ENCODE peak calls at places on chromosomes 3 and 15, in six cellular contexts. Z is neural progenitor cell, O is MM.1S, T is OCI-LY7, C is GM23248, H is mammary epithelial cell. M is an unnamed sample. For H4K20me1 and H3K9me3, the result is how much of the 10 kb centered on the place peaks cover.

GRCh38 chr3:6989608-6990291 is 128.8 kb downstream of the GRM7 start:
- DNase-seq in H (no peak), Z (peak), C (no peak), T (no peak), O (no peak), M (no peak)

GRCh38 chr3:5798809-5799208 is 611.3 kb downstream of the EDEM1 start:
- DNase-seq in T (no peak), O (no peak), C (no peak), H (no peak), Z (no peak), M (no peak)

GRCh38 chr3:134029734-134030381 is at the start of gene SLCO2A1:
- DNase-seq in O (no peak), H (peak), Z (peak), T (no peak), C (peak), M (peak)

GRCh38 chr15:89016549-89017041 is 71.7 kb upstream of the ABHD2 start:
- DNase-seq in Z (no peak), C (peak), O (no peak), T (no peak), H (peak), M (peak)

GRCh38 chr3:52742418-52743041 is 28.2 kb downstream of the NEK4 start:
- DNase-seq in H (peak), Z (peak), O (peak), C (peak), T (peak), M (peak)

GRCh38 chr3:128307029-128307633 is 153.8 kb downstream of the EEFSEC start:
- DNase-seq in C (no peak), T (no peak), Z (peak), H (no peak), O (no peak), M (no peak)

GRCh38 chr3:5155241-5155640 is 32.3 kb upstream of the EDEM1 start:
- DNase-seq in Z (no peak), T (no peak), O (no peak), C (peak), H (no peak), M (no peak)

GRCh38 chr15:92907880-92908279 is 7.8 kb downstream of the CHD2 start:
- DNase-seq in T (no peak), C (peak), Z (no peak), O (no peak), H (peak), M (peak)

GRCh38 chr15:33834892-33835730 is 133.2 kb upstream of the CHRM5 start:
- DNase-seq in O (no peak), Z (no peak), T (no peak), H (no peak), C (peak), M (no peak)

GRCh38 chr3:71578045-71578730 is 5.3 kb downstream of the FOXP1 start:
- DNase-seq in T (no peak), H (peak), Z (no peak), O (no peak), C (peak), M (peak)

GRCh38 chr15:76206325-76206976 is 104.8 kb downstream of the ETFA start:
- DNase-seq in H (no peak), T (no peak), O (no peak), C (no peak), Z (no peak), M (peak)

GRCh38 chr15:94002026-94002425 is 229.3 kb upstream of the MCTP2 start:
- DNase-seq in C (no peak), Z (peak), H (no peak), O (no peak), T (no peak), M (no peak)

GRCh38 chr15:90287096-90287495 is 21.6 kb downstream of the NGRN start:
- DNase-seq in T (no peak), O (no peak), Z (no peak), C (no peak), H (no peak), M (no peak)

GRCh38 chr3:9452417-9452816 is 55.0 kb downstream of the SETD5 start:
- DNase-seq in O (peak), T (no peak), H (no peak), C (peak), Z (no peak), M (no peak)

GRCh38 chr3:9448643-9449042 is 51.2 kb downstream of the SETD5 start:
- DNase-seq in O (no peak), T (no peak), Z (no peak), H (no peak), C (peak), M (no peak)

DNA sequence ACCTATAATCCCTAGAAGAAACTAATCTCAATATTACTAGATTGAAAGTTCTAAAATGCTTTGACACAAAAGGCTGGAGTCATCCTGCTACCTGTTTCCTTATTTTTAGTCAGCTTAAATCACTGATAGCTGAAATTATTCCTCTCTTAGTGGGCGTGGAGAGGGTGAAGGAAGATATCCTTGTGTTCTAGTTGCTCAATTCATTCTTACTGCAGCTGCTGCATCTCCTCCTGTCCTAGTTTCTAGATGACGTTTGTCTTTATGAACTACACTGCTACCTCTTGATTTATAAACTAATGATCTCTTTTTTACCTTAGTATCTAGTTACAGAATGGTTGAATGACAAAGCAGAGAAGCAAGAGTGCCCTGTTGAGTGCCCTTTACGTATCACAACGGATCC is 50.7 kb downstream of the SETD5 start:
- DNase-seq in Z (no peak), T (no peak), H (no peak), C (no peak), O (no peak), M (no peak)
- H4K20me1 ChIP-seq in Z (under half), T (under half), H (under half), C (under half), O (under half), M (under half)

DNA sequence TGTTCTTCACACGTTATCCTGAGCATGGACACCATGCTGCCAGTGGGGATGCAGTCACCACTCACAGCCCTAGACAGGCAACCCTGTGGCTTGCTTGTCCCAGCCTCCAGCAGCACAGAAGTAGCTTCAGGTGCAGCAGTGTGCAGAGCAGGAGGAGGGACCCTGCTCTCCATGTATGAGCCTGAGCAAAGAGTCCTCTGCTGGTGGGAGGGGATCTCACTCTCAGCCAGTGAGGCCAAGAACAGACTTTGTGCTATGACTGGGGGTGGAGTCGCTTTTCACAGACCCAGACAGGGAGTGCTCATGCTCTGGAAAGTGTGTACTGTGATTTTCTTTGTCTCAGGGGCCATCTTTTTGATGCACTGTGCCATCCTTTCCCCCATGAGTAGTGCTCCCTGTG is 66.1 kb upstream of the NDN start:
- DNase-seq in Z (no peak), H (no peak), C (no peak), T (no peak), O (no peak), M (no peak)
- H3K9me3 ChIP-seq in Z (under half), H (under half), C (under half), T (under half), O (under half), M (under half)

DNA sequence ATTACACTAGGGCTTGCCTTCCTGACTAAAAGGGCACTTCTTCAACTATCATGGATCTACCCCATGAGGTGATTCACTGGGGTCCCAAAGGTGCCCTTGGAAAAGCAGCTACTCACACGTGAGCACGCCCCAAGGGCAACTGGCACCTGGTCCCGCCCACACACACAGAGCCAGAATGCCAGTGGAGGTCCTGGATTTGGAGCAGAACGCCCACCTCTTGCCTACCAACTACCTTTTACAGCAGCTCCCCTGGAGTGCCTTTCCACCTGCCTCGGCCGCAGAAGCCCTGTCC is 1.8 kb upstream of the CTDSPL start:
- DNase-seq in T (no peak), H (no peak), C (no peak), O (no peak), Z (no peak), M (no peak)
- H2AFZ ChIP-seq in T (no peak), H (peak), C (peak), O (peak), Z (no peak), M (peak)

DNA sequence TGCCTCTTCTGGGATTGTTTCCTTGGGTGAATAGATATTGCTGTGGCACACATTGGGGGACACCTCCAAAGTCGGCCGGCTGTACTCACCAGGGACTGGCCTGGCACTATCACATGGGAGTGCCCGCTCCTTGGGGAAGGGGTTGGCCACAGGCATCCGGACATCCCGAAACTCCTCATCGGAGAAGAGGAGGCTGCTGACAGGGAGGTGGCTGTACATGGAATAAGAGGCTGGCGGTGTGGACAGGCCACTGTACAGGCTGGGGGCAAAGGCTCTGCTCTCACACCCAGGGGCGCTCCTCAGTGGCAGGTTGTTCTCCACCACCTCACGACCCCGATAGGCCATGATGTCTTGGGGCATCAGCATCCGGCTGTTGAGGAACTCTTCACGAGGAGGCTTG is 15.7 kb downstream of the BCL6 start:
- DNase-seq in C (no peak), T (no peak), H (no peak), Z (no peak), O (no peak), M (no peak)
- H4K20me1 ChIP-seq in C (under half), T (half or more), H (under half), Z (under half), O (under half), M (under half)

GRCh38 chr3:60323651-60324050 is 927.6 kb downstream of the FHIT start:
- DNase-seq in C (no peak), T (no peak), H (no peak), O (no peak), Z (peak), M (no peak)

GRCh38 chr3:60323180-60323579 is 928.1 kb downstream of the FHIT start:
- DNase-seq in O (no peak), T (no peak), H (no peak), Z (no peak), C (peak), M (no peak)

GRCh38 chr3:60316121-60316783 is 935.0 kb downstream of the FHIT start:
- DNase-seq in Z (no peak), O (no peak), H (no peak), T (no peak), C (peak), M (peak)

GRCh38 chr3:60322334-60322856 is 928.9 kb downstream of the FHIT start:
- DNase-seq in T (no peak), H (no peak), Z (no peak), O (no peak), C (no peak), M (no peak)

DNA sequence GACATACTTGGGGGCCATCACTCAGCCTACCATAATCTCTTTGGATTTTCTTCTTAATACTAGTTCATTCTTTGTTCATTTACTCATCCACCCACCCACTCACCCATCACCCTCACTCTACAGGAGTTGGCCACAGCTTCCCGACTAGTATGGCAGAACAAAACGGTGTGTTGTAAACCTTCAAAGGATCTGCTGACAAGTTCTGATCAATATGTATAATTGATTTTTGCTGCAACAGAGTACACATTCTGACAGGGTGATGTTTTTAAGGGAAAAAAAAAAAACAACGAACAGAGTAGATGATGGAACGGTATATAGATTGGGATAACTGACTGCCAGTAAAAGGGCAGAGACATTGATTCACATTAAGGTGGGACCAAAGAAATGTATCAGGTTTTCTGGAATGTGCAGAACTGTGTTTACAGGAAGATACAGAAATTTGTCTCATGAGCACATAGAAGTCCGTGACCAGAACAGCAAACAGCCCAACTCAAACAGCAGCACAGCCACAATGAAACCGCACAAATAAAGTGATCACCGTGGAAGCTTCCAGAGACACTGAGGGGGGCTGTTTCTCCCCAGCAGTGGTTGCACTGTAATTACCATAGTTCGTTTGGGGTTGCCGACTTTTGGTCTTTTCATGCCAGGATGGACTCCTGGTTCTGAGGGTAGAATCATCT is 931.9 kb downstream of the FHIT start:
- DNase-seq in T (no peak), Z (no peak), C (no peak), H (no peak), O (no peak), M (peak)
- H3K9me3 ChIP-seq in T (under half), Z (under half), C (under half), H (under half), O (under half), M (under half)

GRCh38 chr3:186779204-186779603 is 4.2 kb upstream of the EIF4A2 start:
- DNase-seq in C (no peak), H (no peak), O (no peak), T (no peak), Z (no peak), M (no peak)

GRCh38 chr3:186772886-186773417 is 10.4 kb upstream of the EIF4A2 start:
- DNase-seq in C (peak), T (peak), H (no peak), O (peak), Z (peak), M (peak)

GRCh38 chr3:186772281-186772885 is 11.0 kb upstream of the EIF4A2 start:
- DNase-seq in T (no peak), O (no peak), Z (no peak), C (no peak), H (no peak), M (no peak)

DNA sequence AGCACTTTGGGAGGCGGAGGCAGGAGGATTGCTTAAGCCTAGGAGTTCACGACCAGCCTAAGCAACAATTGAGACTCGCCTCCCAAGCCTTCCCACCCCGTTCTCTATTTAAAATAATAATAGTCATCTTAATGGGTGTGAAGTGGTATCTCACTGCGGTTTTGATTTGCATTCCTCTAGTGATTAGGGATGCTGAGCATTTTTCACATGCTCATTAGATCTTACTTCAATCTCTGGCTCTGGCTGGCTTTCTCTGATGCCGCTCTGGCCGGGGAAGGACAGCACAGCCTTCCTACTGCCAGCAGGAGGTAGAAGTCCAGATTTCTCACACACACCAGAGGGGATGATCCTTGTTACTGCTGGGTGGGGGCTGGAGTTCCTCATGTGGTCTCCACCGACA is 7.4 kb upstream of the EIF4A2 start:
- DNase-seq in C (peak), Z (peak), H (no peak), T (no peak), O (no peak), M (peak)
- H2AFZ ChIP-seq in C (peak), Z (peak), H (no peak), T (no peak), O (no peak), M (no peak)

GRCh38 chr3:193593666-193594025 is 638 bp downstream of the OPA1 start:
- DNase-seq in H (peak), T (peak), C (peak), O (peak), Z (peak), M (peak)

GRCh38 chr3:193595939-193596487 is 3.0 kb downstream of the OPA1 start:
- DNase-seq in T (no peak), C (no peak), Z (no peak), O (no peak), H (no peak), M (peak)

GRCh38 chr3:193598202-193598601 is 5.2 kb downstream of the OPA1 start:
- DNase-seq in Z (no peak), H (no peak), C (no peak), O (no peak), T (no peak), M (no peak)

GRCh38 chr3:193592841-193593665 is at the start of gene OPA1:
- DNase-seq in C (peak), O (peak), H (peak), T (peak), Z (peak), M (peak)

GRCh38 chr3:193594946-193595689 is 2.1 kb downstream of the OPA1 start:
- DNase-seq in H (no peak), C (peak), Z (no peak), O (no peak), T (no peak), M (peak)
- H4K20me1 ChIP-seq in H (under half), C (under half), Z (under half), O (under half), T (under half), M (under half)

DNA sequence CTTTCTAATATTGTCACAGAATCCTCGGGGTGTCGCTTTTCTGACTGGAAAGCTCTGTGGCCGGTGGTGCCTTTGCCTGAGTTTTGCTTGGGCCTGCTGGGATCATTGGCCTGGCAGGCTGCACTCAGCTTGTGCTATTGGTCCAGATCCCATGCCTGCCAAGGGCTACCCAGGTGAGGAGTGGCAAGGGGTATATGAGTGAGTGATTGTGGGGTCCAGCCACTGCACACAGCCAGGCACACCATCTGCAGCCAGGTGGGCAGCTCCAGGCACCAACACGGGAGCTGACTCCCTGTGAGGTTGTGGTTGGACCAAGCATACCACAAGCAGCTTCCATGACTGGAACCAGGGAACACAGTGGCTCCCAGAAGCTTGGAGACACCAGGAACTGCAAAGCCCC is 557.2 kb downstream of the SI start:
- DNase-seq in Z (no peak), O (no peak), T (no peak), C (no peak), H (no peak), M (no peak)
- H3K9me3 ChIP-seq in Z (under half), O (under half), T (under half), C (under half), H (under half), M (under half)

GRCh38 chr3:56799251-56799882 is 2.4 kb downstream of the ARHGEF3 start:
- DNase-seq in Z (peak), T (peak), C (peak), O (peak), H (peak), M (peak)
- H2AFZ ChIP-seq in Z (no peak), T (no peak), C (no peak), O (peak), H (no peak), M (no peak)